ENCODE peak calls at places on chromosomes 5 and 9, in four cellular contexts. N, A, S and R are unnamed samples.

GRCh38 chr5:57642066-57642465 is 159.5 kb upstream of the ACTBL2 start:
- DNase-seq in N (no peak), A (no peak), S (no peak), R (no peak)

GRCh38 chr9:5671711-5672353 is 42.9 kb downstream of the RIC1 start:
- DNase-seq in N (no peak), A (no peak), S (no peak), R (no peak)

GRCh38 chr5:32935292-32935691 is 224.2 kb downstream of the NPR3 start:
- DNase-seq in N (no peak), A (no peak), S (no peak), R (no peak)

GRCh38 chr9:136725612-136726011 is 13.2 kb downstream of the DIPK1B start:
- DNase-seq in N (no peak), A (no peak), S (peak), R (no peak)

GRCh38 chr5:127434588-127434987 is 82.9 kb upstream of the PRRC1 start:
- DNase-seq in N (no peak), A (no peak), S (no peak), R (no peak)

GRCh38 chr5:43073597-43074546 is 33.8 kb upstream of the ANXA2R start:
- DNase-seq in N (peak), A (no peak), S (no peak), R (no peak)

GRCh38 chr9:134834957-134835419 is 45.6 kb upstream of the FCN2 start:
- DNase-seq in N (no peak), A (no peak), S (no peak), R (no peak)

GRCh38 chr9:93591706-93592388 is 15.5 kb downstream of the PHF2 start:
- DNase-seq in N (no peak), A (no peak), S (no peak), R (no peak)

GRCh38 chr5:14685757-14686156 is 21.2 kb downstream of the OTULIN start:
- DNase-seq in N (no peak), A (no peak), S (peak), R (no peak)

GRCh38 chr5:161380550-161380949 is 166.0 kb downstream of the GABRB2 start:
- DNase-seq in N (no peak), A (no peak), S (no peak), R (no peak)

GRCh38 chr5:94691947-94692346 is 73.5 kb downstream of the SLF1 start:
- DNase-seq in N (no peak), A (no peak), S (no peak), R (no peak)

GRCh38 chr5:929596-929995 is 36.9 kb downstream of the TRIP13 start:
- DNase-seq in N (no peak), A (no peak), S (no peak), R (no peak)

GRCh38 chr5:179803651-179804598 is 2.7 kb downstream of the MGAT4B start:
- DNase-seq in N (no peak), A (no peak), S (no peak), R (no peak)

GRCh38 chr5:73523861-73524260 is 25.6 kb downstream of the BTF3 start:
- DNase-seq in N (no peak), A (no peak), S (no peak), R (no peak)

GRCh38 chr9:136242908-136243525 is 2.6 kb downstream of the QSOX2 start:
- DNase-seq in N (no peak), A (no peak), S (no peak), R (no peak)

DNA sequence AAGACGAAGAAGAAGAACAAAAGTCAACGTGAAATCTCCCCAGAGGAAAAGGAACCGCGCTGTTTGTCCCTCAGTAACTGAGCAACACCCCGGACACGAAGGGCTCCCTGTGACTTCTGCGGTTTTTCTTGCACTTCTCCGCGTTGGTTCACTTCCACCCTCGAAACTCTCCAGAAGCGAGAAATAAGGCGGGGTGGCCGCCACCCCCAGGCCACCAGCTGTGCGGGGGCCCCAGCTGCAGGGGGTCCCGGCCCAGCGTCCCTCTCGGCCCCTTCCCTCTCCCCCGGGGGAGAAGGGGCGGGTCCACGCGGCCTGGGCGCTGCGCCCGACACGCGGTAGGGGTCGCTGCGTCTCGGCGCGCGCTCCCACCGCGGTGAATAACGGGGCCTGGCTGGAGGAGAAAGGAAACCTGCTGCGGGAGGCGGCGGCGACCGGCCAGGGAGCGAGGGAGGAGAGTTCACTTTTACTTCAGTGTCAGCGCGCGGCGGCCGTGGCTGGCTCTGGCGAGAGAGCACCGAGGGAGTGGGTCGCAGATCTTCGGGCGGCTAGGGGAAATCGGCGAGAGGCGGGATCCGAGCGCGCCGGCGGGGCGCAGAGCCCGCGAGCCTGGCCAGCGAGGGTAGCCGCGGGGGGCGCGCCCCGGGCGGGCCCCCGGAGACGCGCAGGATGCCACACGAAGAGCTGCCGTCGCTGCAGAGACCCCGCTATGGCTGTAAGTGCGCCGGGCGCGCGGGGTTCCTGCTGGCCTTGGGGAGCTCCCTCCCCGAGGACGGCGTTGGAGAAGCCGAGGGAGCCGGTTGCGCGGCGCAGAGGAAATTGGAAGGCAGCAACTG is at the start of gene IQGAP2:
- DNase-seq in N (no peak), A (no peak), S (peak), R (peak)
- TF ChIP-seq POLR2AphosphoS5 in N (no peak), A (no peak), S (peak), R (no peak)

GRCh38 chr9:94920439-94920951 is 194.0 kb downstream of the AOPEP start:
- DNase-seq in N (no peak), A (no peak), S (no peak), R (no peak)
- TF ChIP-seq POLR2AphosphoS5 in N (no peak), A (no peak), S (no peak), R (no peak)

DNA sequence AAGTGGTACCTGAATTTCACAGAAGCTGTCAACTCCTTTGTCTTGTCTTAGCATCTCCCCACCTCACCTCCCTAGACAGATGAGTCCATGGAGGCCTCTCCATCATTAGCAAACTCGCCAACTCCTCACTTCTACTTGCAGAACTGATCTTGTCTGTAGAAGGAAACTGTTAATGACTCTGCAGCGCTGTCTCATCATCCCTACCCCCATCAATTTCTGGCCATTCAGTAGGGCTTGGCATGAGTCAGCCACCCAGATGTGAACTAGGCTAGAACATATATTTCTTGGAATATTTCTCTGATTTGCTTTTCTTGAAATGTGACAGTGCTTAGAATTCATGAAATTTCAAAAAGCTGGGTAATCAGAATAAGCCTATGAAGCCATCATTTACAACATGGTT is 1125.0 kb upstream of the DMAC1 start:
- DNase-seq in N (no peak), A (no peak), S (no peak), R (no peak)
- TF ChIP-seq POLR2AphosphoS5 in N (no peak), A (no peak), S (no peak), R (no peak)

DNA sequence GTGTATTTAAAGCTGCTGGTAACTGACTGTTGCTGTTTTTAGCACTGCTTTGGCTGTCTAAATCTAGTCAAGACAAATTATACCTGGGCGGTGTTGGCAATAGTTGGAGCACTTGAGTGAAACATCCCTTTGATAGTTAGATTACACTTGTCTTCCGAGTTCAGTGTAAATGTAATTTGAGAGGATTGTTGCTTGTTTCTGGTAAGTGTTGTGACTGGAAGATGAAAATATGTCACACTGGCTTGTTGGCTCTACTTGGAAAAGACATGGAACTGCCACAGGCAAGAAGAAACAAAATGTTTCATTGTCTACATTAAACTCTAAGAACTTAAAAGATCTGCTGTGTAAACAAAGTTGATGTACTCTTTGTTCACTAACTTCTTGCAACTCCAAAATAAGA is 49.2 kb upstream of the PTPRD start:
- DNase-seq in N (no peak), A (no peak), S (no peak), R (no peak)
- TF ChIP-seq POLR2AphosphoS5 in N (no peak), A (no peak), S (no peak), R (no peak)

GRCh38 chr5:40652441-40653220 is 27.1 kb upstream of the PTGER4 start:
- DNase-seq in N (no peak), A (no peak), S (no peak), R (no peak)
- TF ChIP-seq POLR2AphosphoS5 in N (no peak), A (no peak), S (no peak), R (no peak)

GRCh38 chr5:149024978-149025377 is 37.9 kb downstream of the SH3TC2 start:
- DNase-seq in N (no peak), A (no peak), S (no peak), R (no peak)
- TF ChIP-seq POLR2AphosphoS5 in N (no peak), A (no peak), S (no peak), R (no peak)

GRCh38 chr5:140252470-140253126 is 50.3 kb downstream of the PFDN1 start:
- DNase-seq in N (no peak), A (no peak), S (no peak), R (no peak)

GRCh38 chr5:140253985-140254384 is 48.9 kb downstream of the PFDN1 start:
- DNase-seq in N (no peak), A (no peak), S (peak), R (no peak)

GRCh38 chr5:140250386-140250785 is 52.5 kb downstream of the PFDN1 start:
- DNase-seq in N (no peak), A (no peak), S (no peak), R (no peak)

GRCh38 chr5:140249536-140249935 is 53.4 kb downstream of the PFDN1 start:
- DNase-seq in N (no peak), A (no peak), S (no peak), R (no peak)

DNA sequence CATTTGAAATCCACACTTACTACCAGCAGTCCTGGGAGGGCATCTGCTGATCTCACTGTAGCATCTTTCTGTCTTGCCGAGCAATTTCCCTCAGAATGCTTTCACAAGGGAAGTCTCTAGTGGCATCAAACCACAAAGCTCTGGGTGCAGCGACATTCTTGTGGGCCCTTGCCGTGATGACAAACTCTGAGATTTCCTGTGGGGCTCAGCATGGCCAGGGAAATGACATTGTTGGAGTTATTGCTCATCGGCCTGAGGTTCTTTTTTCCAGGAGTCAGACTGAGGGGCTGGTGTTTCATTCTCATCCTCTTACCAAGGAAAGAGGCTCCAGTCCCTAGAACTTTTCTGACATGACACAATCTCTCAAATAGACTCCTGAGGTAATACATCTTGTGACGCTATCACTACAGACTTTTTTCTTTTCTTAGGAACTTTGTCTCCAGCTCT is 51.4 kb downstream of the PFDN1 start:
- DNase-seq in N (peak), A (no peak), S (no peak), R (peak)
- TF ChIP-seq POLR2AphosphoS5 in N (no peak), A (no peak), S (no peak), R (no peak)